ENCODE peak calls at places on chromosome 6, in four cellular contexts. G, X, C and H are unnamed samples.

GRCh38 chr6:123333000-123333756 is 303.6 kb downstream of the TRDN start:
- DNase-seq in G (no peak), X (no peak), C (no peak), H (no peak)

GRCh38 chr6:29967379-29968010 is 25.2 kb downstream of the HLA-A start:
- DNase-seq in G (peak), X (peak), C (no peak), H (peak)

GRCh38 chr6:45494734-45495133 is 117.0 kb upstream of the SUPT3H start:
- DNase-seq in G (no peak), X (no peak), C (no peak), H (peak)

GRCh38 chr6:7230327-7230691 is 82.7 kb downstream of the SSR1 start:
- DNase-seq in G (no peak), X (no peak), C (no peak), H (no peak)

GRCh38 chr6:44715188-44715587 is 327.7 kb downstream of the CDC5L start:
- DNase-seq in G (no peak), X (no peak), C (peak), H (no peak)

GRCh38 chr6:157813757-157814455 is 9.1 kb upstream of the SNX9 start:
- DNase-seq in G (peak), X (no peak), C (peak), H (no peak)

GRCh38 chr6:149696904-149697303 is 21.0 kb downstream of the LATS1 start:
- DNase-seq in G (peak), X (no peak), C (peak), H (no peak)

GRCh38 chr6:92114797-92115196 is 1304.6 kb downstream of the EPHA7 start:
- DNase-seq in G (no peak), X (no peak), C (no peak), H (no peak)

GRCh38 chr6:149840345-149841075 is 23.6 kb downstream of the LRP11 start:
- DNase-seq in G (peak), X (peak), C (peak), H (no peak)

GRCh38 chr6:106136172-106136571 is 50.0 kb downstream of the PRDM1 start:
- DNase-seq in G (no peak), X (no peak), C (no peak), H (no peak)

GRCh38 chr6:2961491-2961890 is 9.9 kb downstream of the SERPINB6 start:
- DNase-seq in G (no peak), X (no peak), C (no peak), H (no peak)

GRCh38 chr6:10541591-10541990 is 20.4 kb downstream of the GCNT2 start:
- DNase-seq in G (no peak), X (no peak), C (no peak), H (no peak)

GRCh38 chr6:148501178-148501590 is 158.5 kb downstream of the SASH1 start:
- DNase-seq in G (peak), X (no peak), C (peak), H (no peak)

GRCh38 chr6:166244353-166245045 is 63.7 kb downstream of the PRR18 start:
- DNase-seq in G (no peak), X (no peak), C (no peak), H (peak)

GRCh38 chr6:64890609-64891008 is 816.4 kb downstream of the EYS start:
- DNase-seq in G (peak), X (no peak), C (no peak), H (no peak)

GRCh38 chr6:29112135-29112534 is 4.3 kb downstream of the OR2J3 start:
- DNase-seq in G (no peak), X (no peak), C (no peak), H (no peak)

GRCh38 chr6:138597336-138597735 is 98.0 kb upstream of the NHSL1 start:
- DNase-seq in G (no peak), X (no peak), C (peak), H (no peak)

GRCh38 chr6:31393932-31394331 is 9.5 kb upstream of the MICA start:
- DNase-seq in G (no peak), X (no peak), C (no peak), H (no peak)

GRCh38 chr6:139490482-139490881 is 116.0 kb upstream of the CITED2 start:
- DNase-seq in G (peak), X (peak), C (peak), H (peak)

GRCh38 chr6:134250776-134251175 is 67.1 kb downstream of the SGK1 start:
- DNase-seq in G (no peak), X (no peak), C (no peak), H (no peak)

GRCh38 chr6:167793421-167793820 is 33.3 kb upstream of the AFDN start:
- DNase-seq in G (peak), X (no peak), C (no peak), H (no peak)

GRCh38 chr6:145863396-145863795 is 48.8 kb upstream of the FBXO30 start:
- DNase-seq in G (no peak), X (no peak), C (no peak), H (no peak)

GRCh38 chr6:169990095-169991030 is 238.9 kb downstream of the ERMARD start:
- DNase-seq in G (no peak), X (no peak), C (no peak), H (peak)

GRCh38 chr6:166592818-166593217 is 6.3 kb upstream of the RAMACL start:
- DNase-seq in G (peak), X (no peak), C (peak), H (no peak)

GRCh38 chr6:37724530-37725220 is 27.0 kb upstream of the MDGA1 start:
- DNase-seq in G (no peak), X (no peak), C (no peak), H (no peak)

GRCh38 chr6:117920493-117920845 is 13.4 kb downstream of the SLC35F1 start:
- DNase-seq in G (no peak), X (no peak), C (no peak), H (no peak)

GRCh38 chr6:89604662-89605061 is 33.9 kb downstream of the LYRM2 start:
- DNase-seq in G (no peak), X (no peak), C (no peak), H (no peak)

GRCh38 chr6:113873043-113873667 is 16.0 kb downstream of the MARCKS start:
- DNase-seq in G (no peak), X (peak), C (no peak), H (no peak)

GRCh38 chr6:161536141-161536735 is 262.4 kb upstream of the AGPAT4 start:
- DNase-seq in G (peak), X (peak), C (no peak), H (no peak)

GRCh38 chr6:154602708-154603107 is 92.2 kb upstream of the CNKSR3 start:
- DNase-seq in G (no peak), X (no peak), C (peak), H (no peak)

GRCh38 chr6:123841067-123841896 is 37.6 kb downstream of the NKAIN2 start:
- DNase-seq in G (no peak), X (no peak), C (no peak), H (no peak)

GRCh38 chr6:56745081-56745480 is 102.4 kb upstream of the DST start:
- DNase-seq in G (no peak), X (no peak), C (no peak), H (no peak)

GRCh38 chr6:56744528-56744927 is 101.8 kb upstream of the DST start:
- DNase-seq in G (no peak), X (no peak), C (no peak), H (no peak)

GRCh38 chr6:56741472-56741871 is 98.8 kb upstream of the DST start:
- DNase-seq in G (no peak), X (no peak), C (no peak), H (no peak)

GRCh38 chr6:56739836-56740815 is 97.4 kb upstream of the DST start:
- DNase-seq in G (no peak), X (no peak), C (no peak), H (no peak)

DNA sequence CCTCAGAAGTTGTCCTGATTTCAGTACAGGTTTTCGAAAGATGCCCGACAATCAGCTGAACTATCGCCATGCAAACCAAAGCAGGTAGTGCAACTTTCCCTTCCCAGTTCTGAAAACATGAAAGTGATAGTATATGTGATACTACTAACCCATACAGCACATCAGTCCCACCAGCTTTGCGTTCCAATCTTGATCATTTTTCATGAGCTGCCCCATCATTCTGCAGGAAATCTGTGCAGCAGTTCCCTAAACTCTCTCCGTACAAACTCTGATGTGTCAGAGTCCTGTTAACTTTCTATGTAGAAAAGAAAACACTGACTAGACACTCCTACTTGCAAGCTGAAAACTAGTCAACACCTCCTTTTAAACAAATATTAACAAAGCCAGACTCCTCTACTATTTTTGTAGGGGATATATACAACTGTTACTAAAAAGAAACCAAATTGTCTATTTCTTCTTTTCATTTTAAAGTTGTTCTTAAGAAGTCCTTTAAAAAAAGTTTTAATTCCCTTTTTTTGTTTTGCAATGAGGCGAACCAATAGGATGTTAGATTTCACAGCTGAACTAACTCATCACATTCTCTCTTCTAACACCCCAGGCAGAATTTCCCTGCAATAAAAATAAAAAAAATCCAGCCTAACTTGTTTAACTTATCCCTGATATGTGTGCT is 99.6 kb upstream of the DST start:
- DNase-seq in G (peak), X (no peak), C (no peak), H (no peak)
- H3K4me3 ChIP-seq in G (peak), X (no peak), C (no peak), H (no peak)

GRCh38 chr6:87914637-87915395 is 132.8 kb upstream of the SPACA1 start:
- DNase-seq in G (peak), X (peak), C (no peak), H (peak)
- H3K4me3 ChIP-seq in G (no peak), X (no peak), C (no peak), H (no peak)

DNA sequence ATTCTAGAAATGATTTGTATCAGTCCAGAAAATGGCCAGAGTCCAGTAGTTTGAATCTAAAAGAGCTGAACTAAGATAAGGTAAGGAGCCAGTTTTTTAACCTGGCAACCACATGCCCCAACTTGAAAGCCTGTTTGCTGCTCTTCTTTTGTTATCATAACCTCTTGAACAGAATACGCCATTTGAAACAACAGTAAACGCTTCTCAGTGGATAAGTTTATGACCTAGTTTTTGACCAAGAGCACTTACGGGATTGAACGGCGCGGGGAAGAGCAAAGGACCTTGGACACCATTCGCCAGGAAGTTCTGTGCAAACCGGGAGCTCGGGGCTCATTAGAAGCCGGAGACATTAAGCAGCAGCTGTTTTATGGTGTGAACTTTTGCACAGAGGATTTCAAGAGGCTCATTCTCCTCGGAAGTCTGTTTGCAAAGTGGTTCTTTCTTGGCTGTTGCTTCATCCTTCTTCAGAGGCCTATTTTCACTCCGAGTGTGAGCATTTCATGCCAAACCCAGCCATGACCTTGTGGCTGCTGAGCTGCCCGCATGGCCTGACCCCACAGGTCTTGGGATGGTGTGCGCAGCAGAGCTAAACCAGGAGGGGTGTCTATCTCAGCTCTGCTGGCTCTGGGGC is 215.1 kb downstream of the SOX4 start:
- DNase-seq in G (peak), X (no peak), C (peak), H (no peak)
- H3K4me3 ChIP-seq in G (no peak), X (no peak), C (no peak), H (no peak)

DNA sequence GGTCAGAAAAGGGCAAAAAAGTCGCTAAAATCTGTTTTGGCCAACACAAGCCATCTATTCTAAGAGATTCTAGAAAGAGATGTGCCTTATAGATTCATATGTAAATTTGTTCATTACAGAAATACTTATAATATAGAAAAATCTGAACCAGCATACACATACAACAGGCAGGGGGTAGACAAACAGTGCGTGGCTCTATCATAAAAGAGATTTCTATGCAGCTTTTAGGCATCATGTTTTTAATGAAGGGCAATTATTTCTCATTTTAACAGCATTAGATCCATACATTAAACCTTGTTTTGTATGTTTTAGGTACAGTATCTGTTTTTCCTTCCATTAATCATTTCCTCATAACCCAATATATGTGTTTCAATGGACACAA is 664 bp downstream of the BTN3A3 start:
- DNase-seq in G (no peak), X (no peak), C (no peak), H (no peak)
- H3K4me3 ChIP-seq in G (peak), X (peak), C (peak), H (peak)

GRCh38 chr6:136720045-136720760 is 72.1 kb downstream of the MAP3K5 start:
- DNase-seq in G (no peak), X (no peak), C (no peak), H (no peak)
- H3K4me3 ChIP-seq in G (no peak), X (peak), C (no peak), H (no peak)

DNA sequence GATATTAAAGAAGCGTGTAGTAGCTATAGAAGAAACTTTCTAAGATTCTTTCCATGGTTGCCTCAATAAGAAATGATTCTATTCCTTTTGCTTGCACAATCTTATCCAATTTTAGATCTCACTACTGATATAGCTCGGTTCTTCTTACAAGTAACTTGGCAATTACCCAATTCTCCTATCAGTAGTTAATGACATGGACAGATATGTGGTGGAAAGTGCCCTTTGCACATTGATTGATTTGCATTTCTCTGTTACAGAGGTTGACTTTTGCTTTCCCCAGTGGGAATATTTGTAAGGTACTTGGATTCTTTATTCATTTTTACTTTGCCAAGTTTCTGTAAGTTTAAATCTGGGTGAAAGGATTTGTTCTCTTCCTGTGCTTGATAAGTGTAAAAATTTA is 93.7 kb upstream of the QKI start:
- DNase-seq in G (no peak), X (no peak), C (no peak), H (no peak)
- H3K4me3 ChIP-seq in G (no peak), X (no peak), C (no peak), H (no peak)

GRCh38 chr6:15280961-15281360 is 35.1 kb downstream of the JARID2 start:
- DNase-seq in G (no peak), X (no peak), C (no peak), H (no peak)
- H3K4me3 ChIP-seq in G (no peak), X (no peak), C (no peak), H (no peak)